ENCODE peak calls at places on chromosomes 1 and 21, in five cellular contexts. D is frontal cortex, H is HTR-8/SVneo, C is right lobe of liver, K is dermis microvascular lymphatic vessel endothelial cell. Z is an unnamed sample.
A peak's percentile ranks its signal among the peaks of the same experiment; 100 is the strongest.

GRCh38 chr21:15692711-15693110 is 37.1 kb upstream of the USP25 start:
- DNase-seq in K (no peak), H (no peak), D (no peak), C (no peak), Z (no peak)

GRCh38 chr1:173043253-173043652 is 7.5 kb downstream of the TNFSF18 start:
- DNase-seq in C (no peak), H (no peak), D (no peak), K (no peak), Z (no peak)

GRCh38 chr21:44585892-44586291 is 5.5 kb upstream of the KRTAP10-5 start:
- DNase-seq in H (no peak), D (no peak), C (no peak), K (no peak), Z (no peak)

GRCh38 chr1:223482132-223482531 is 88.9 kb downstream of the CCDC185 start:
- DNase-seq in C (no peak), H (no peak), D (no peak), K (no peak), Z (no peak)

GRCh38 chr1:225460737-225461532 is 33.1 kb upstream of the LBR start:
- DNase-seq in H (no peak), D (no peak), K (no peak), C (no peak), Z (no peak)

GRCh38 chr21:44325386-44326271 is 13.6 kb downstream of the CFAP410 start:
- DNase-seq in K (no peak), C (no peak), D (no peak), H (no peak), Z (no peak)

GRCh38 chr1:10692401-10693021 is 103.9 kb downstream of the CASZ1 start:
- DNase-seq in D (no peak), H (peak; percentile 38), C (no peak), K (no peak), Z (no peak)

GRCh38 chr1:185087101-185087500 is 41.7 kb downstream of the RNF2 start:
- DNase-seq in D (no peak), H (no peak), C (no peak), K (no peak), Z (no peak)

GRCh38 chr1:206836111-206836510 is 29.3 kb upstream of the IL20 start:
- DNase-seq in K (no peak), D (no peak), C (no peak), H (no peak), Z (no peak)

GRCh38 chr1:5659606-5660005 is 332.6 kb downstream of the NPHP4 start:
- DNase-seq in K (no peak), C (peak; percentile 15), H (no peak), D (no peak), Z (no peak)

GRCh38 chr1:170533331-170533730 is 1.4 kb downstream of the GORAB start:
- DNase-seq in H (no peak), C (no peak), D (no peak), K (no peak), Z (no peak)